ENCODE peak calls at places on chromosomes 13 and 19, in seven cellular contexts. T, R, H, G, F, D and K are unnamed samples.

GRCh38 chr19:39473443-39473960 is 7.1 kb upstream of the TIMM50 start:
- DNase-seq in F (no peak), D (no peak), R (no peak), H (no peak), T (no peak), G (no peak), K (no peak)

GRCh38 chr19:54035215-54036178 is 28.2 kb downstream of the VSTM1 start:
- DNase-seq in T (no peak), G (peak), F (no peak), D (no peak), H (no peak), R (peak), K (peak)

GRCh38 chr19:46043519-46043918 is 2.7 kb upstream of the IGFL4 start:
- DNase-seq in H (no peak), D (no peak), F (no peak), R (no peak), G (no peak), T (no peak), K (no peak)

GRCh38 chr13:112943309-112944125 is 25.5 kb upstream of the MCF2L start:
- DNase-seq in T (peak), H (no peak), R (no peak), F (no peak), G (peak), D (peak), K (no peak)

GRCh38 chr19:13152854-13153626 is 2.8 kb downstream of the IER2 start:
- DNase-seq in G (peak), D (peak), R (peak), F (peak), T (peak), H (peak), K (peak)

GRCh38 chr13:110270507-110270906 is 36.5 kb downstream of the COL4A1 start:
- DNase-seq in R (no peak), T (no peak), G (no peak), D (no peak), H (no peak), F (no peak), K (no peak)

GRCh38 chr19:2231621-2232221 is 4.4 kb downstream of the PLEKHJ1 start:
- DNase-seq in H (no peak), F (no peak), G (no peak), R (no peak), D (no peak), T (no peak), K (no peak)

GRCh38 chr19:34145741-34146202 is 26.5 kb upstream of the LSM14A start:
- DNase-seq in F (peak), H (peak), D (peak), T (peak), G (peak), R (peak), K (peak)

GRCh38 chr13:20623000-20623399 is 56.0 kb downstream of the IFT88 start:
- DNase-seq in D (no peak), H (no peak), F (no peak), T (no peak), G (no peak), R (no peak), K (no peak)

GRCh38 chr19:31562916-31563626 is 213.8 kb upstream of the TSHZ3 start:
- DNase-seq in D (no peak), R (no peak), F (no peak), G (peak), T (no peak), H (no peak), K (no peak)

GRCh38 chr13:47594833-47595232 is 406.2 kb downstream of the SUCLA2 start:
- DNase-seq in F (no peak), R (peak), G (peak), T (no peak), D (no peak), H (no peak), K (no peak)

GRCh38 chr19:15432018-15432494 is 13.3 kb upstream of the AKAP8L start:
- DNase-seq in H (peak), T (peak), D (no peak), F (no peak), R (no peak), G (peak), K (no peak)

GRCh38 chr19:49560358-49560900 is 19.9 kb downstream of the NOSIP start:
- DNase-seq in F (no peak), D (no peak), H (no peak), T (no peak), G (no peak), R (no peak), K (no peak)

GRCh38 chr13:79830945-79831344 is 350.0 kb downstream of the NDFIP2 start:
- DNase-seq in D (no peak), H (no peak), G (no peak), R (no peak), F (no peak), T (no peak), K (no peak)

GRCh38 chr19:13010992-13011652 is 15.8 kb downstream of the NFIX start:
- DNase-seq in R (no peak), F (no peak), H (no peak), T (no peak), D (no peak), G (no peak), K (no peak)

GRCh38 chr13:104171132-104171531 is 1104.9 kb upstream of the SLC10A2 start:
- DNase-seq in T (no peak), H (no peak), D (no peak), R (no peak), F (no peak), G (no peak), K (no peak)

GRCh38 chr19:42284641-42285341 is 15.7 kb downstream of the CIC start:
- DNase-seq in G (no peak), D (no peak), F (no peak), H (no peak), R (no peak), T (no peak), K (no peak)

GRCh38 chr19:43779147-43779819 is 1.5 kb downstream of the KCNN4 start:
- DNase-seq in R (no peak), F (no peak), D (no peak), T (no peak), H (no peak), G (no peak), K (no peak)

GRCh38 chr19:33250500-33250899 is 24.9 kb upstream of the SLC7A10 start:
- DNase-seq in F (no peak), T (no peak), R (no peak), G (no peak), H (no peak), D (no peak), K (no peak)

GRCh38 chr19:35975608-35976214 is 19.3 kb upstream of the SDHAF1 start:
- DNase-seq in H (no peak), R (no peak), G (peak), F (no peak), D (peak), T (peak), K (no peak)

GRCh38 chr19:10004617-10005016 is 5.7 kb downstream of the COL5A3 start:
- DNase-seq in F (no peak), D (no peak), T (no peak), G (no peak), R (no peak), H (no peak), K (no peak)

GRCh38 chr13:25932353-25932752 is 119.5 kb downstream of the SHISA2 start:
- DNase-seq in T (no peak), D (no peak), F (no peak), G (no peak), H (no peak), R (no peak), K (no peak)

GRCh38 chr19:19866599-19867248 is 1.0 kb downstream of the ZNF253 start:
- DNase-seq in T (no peak), R (no peak), F (peak), H (no peak), D (peak), G (peak), K (no peak)

GRCh38 chr19:38699647-38700349 is 44.5 kb downstream of the CAPN12 start:
- DNase-seq in H (no peak), R (no peak), F (no peak), D (peak), G (no peak), T (no peak), K (no peak)

GRCh38 chr19:40605201-40605971 is 4.2 kb downstream of the LTBP4 start:
- DNase-seq in F (peak), D (peak), H (peak), T (peak), R (peak), G (peak), K (no peak)

GRCh38 chr13:50599046-50599445 is 244.4 kb downstream of the DLEU7 start:
- DNase-seq in D (no peak), G (no peak), F (no peak), T (no peak), H (no peak), R (no peak), K (no peak)

GRCh38 chr13:22454586-22454985 is 726.2 kb upstream of the SGCG start:
- DNase-seq in F (no peak), T (no peak), G (peak), H (no peak), R (no peak), D (no peak), K (no peak)

GRCh38 chr13:36418022-36418805 is 14.1 kb upstream of the CCNA1 start:
- DNase-seq in D (no peak), H (no peak), F (no peak), G (no peak), T (no peak), R (peak), K (peak)

GRCh38 chr13:28318418-28318995 is 176.4 kb downstream of the FLT1 start:
- DNase-seq in G (no peak), H (no peak), R (no peak), T (no peak), F (no peak), D (no peak), K (no peak)

GRCh38 chr13:93515267-93515666 is 288.7 kb downstream of the GPC6 start:
- DNase-seq in H (no peak), F (no peak), G (no peak), D (no peak), R (no peak), T (no peak), K (no peak)

GRCh38 chr13:54185785-54186184 is 1157.2 kb downstream of the OLFM4 start:
- DNase-seq in G (peak), H (no peak), F (no peak), D (peak), T (no peak), R (no peak), K (no peak)

GRCh38 chr13:51635137-51635878 is 51.0 kb downstream of the WDFY2 start:
- DNase-seq in D (no peak), R (no peak), G (no peak), F (no peak), H (no peak), T (no peak), K (no peak)

GRCh38 chr13:48594080-48594815 is 59.5 kb upstream of the CYSLTR2 start:
- DNase-seq in G (no peak), D (no peak), R (no peak), T (no peak), F (no peak), H (no peak), K (no peak)

GRCh38 chr13:84137292-84137691 is 255.0 kb upstream of the SLITRK1 start:
- DNase-seq in F (peak), G (no peak), R (peak), D (no peak), H (no peak), T (no peak), K (peak)

GRCh38 chr19:40754611-40755247 is 3.7 kb downstream of the SNRPA start:
- DNase-seq in H (no peak), R (no peak), D (no peak), T (no peak), G (no peak), F (no peak), K (no peak)

GRCh38 chr13:59472134-59472533 is 691.6 kb downstream of the DIAPH3 start:
- DNase-seq in D (no peak), G (no peak), R (no peak), F (no peak), H (no peak), T (no peak), K (no peak)